ENCODE peak calls at places on chromosomes 13 and 19, in five cellular contexts. A is breast epithelium, D is IMR-90, F is thoracic aorta, Z is psoas muscle. N is an unnamed sample.

GRCh38 chr19:51497666-51498065 is 3.9 kb downstream of the SIGLEC12 start:
- DNase-seq in A (no peak), D (no peak), F (no peak), Z (no peak), N (no peak)

GRCh38 chr13:48749144-48749543 is 95.4 kb downstream of the CYSLTR2 start:
- DNase-seq in A (no peak), D (peak), F (no peak), Z (no peak), N (no peak)

GRCh38 chr13:40187324-40187795 is 479.1 kb downstream of the FOXO1 start:
- DNase-seq in A (no peak), D (no peak), F (no peak), Z (no peak), N (no peak)

GRCh38 chr13:26036383-26036782 is 15.4 kb downstream of the SHISA2 start:
- DNase-seq in A (no peak), D (no peak), F (no peak), Z (no peak), N (no peak)

GRCh38 chr19:28612275-28612769 is 600.6 kb downstream of the UQCRFS1 start:
- DNase-seq in A (no peak), D (no peak), F (no peak), Z (no peak), N (no peak)

GRCh38 chr19:45117666-45118065 is 24.7 kb downstream of the PPP1R37 start:
- DNase-seq in A (peak), D (no peak), F (no peak), Z (no peak), N (no peak)

GRCh38 chr13:90510319-90510718 is 837.2 kb upstream of the MIR17HG start:
- DNase-seq in A (no peak), D (no peak), F (no peak), Z (no peak), N (no peak)

GRCh38 chr13:102571075-102571474 is 25.7 kb upstream of the TPP2 start:
- DNase-seq in A (no peak), D (no peak), F (no peak), Z (no peak), N (no peak)

GRCh38 chr13:62643007-62643483 is 1227.4 kb upstream of the PCDH20 start:
- DNase-seq in A (no peak), D (peak), F (no peak), Z (no peak), N (no peak)

GRCh38 chr13:20126460-20127262 is 34.2 kb downstream of the GJA3 start:
- DNase-seq in A (no peak), D (no peak), F (no peak), Z (no peak), N (no peak)

DNA sequence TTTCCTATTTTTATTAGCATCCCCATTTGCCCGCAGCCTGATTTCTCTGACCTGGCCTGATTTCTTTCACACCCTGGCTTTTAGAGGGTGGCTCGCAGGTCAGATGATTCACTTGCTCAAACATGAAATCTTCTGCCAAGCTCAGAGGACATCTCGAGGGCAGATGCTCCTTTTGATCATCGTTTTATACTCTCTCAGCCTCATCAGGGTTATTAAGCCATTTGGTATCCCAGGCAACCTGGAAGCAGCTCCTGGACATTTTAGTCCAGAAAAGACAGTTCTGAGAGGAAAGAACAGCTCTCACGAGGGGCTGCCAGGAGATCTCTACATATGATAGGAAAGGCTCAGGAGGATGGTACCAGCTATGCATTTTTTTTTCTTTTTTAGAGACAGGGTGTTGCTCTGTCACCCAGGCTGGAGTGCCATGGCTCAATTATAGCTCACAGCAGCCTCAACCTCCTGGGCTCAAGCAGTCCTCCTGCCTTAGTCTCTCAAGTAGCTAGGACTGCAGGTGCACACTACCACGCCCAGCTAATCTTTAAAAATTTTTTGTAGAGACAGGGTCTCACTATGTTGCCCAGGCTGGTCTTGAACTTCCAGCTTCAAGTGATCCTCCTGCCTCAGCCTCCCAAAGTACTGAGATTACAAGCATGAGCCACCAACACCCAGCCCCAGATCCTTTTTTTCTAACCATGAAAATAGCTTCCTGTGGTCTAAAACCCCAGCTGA is 165.4 kb downstream of the KATNAL1 start:
- DNase-seq in A (no peak), D (no peak), F (no peak), Z (no peak), N (no peak)
- H3K27ac ChIP-seq in A (peak), D (peak), F (no peak), Z (no peak), N (no peak)

GRCh38 chr19:54073829-54074228 is 7.3 kb downstream of the TARM1 start:
- DNase-seq in A (no peak), D (no peak), F (no peak), Z (no peak), N (no peak)
- H3K4me3 ChIP-seq in A (no peak), D (no peak), F (no peak), Z (no peak), N (no peak)

GRCh38 chr19:16185925-16186234 is 670 bp downstream of the FAM32A start:
- DNase-seq in A (no peak), D (no peak), F (no peak), Z (no peak), N (no peak)
- TF ChIP-seq CTCF in A (no peak), D (peak), F (no peak), Z (peak), N (no peak)

DNA sequence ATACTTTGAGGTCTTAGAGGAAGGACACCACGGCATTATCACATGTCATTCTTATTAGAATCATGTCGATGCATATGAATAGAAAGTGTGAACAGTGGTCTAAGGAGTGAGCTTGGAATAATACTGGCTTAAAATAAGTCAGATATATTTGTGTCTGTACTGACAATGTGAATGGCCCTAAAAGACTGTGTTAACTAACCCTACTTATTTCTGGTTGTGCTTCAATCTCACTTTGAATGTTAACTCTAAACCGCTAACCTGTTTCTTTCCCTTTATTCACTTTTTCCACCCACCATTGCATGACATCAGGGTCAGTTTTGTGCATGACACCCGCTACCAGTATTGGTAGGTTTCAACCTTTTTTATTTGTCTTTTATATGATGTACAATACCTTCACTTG is 69.1 kb upstream of the RAP2A start:
- DNase-seq in A (no peak), D (no peak), F (no peak), Z (no peak), N (no peak)
- H3K27ac ChIP-seq in A (no peak), D (no peak), F (no peak), Z (no peak), N (no peak)

DNA sequence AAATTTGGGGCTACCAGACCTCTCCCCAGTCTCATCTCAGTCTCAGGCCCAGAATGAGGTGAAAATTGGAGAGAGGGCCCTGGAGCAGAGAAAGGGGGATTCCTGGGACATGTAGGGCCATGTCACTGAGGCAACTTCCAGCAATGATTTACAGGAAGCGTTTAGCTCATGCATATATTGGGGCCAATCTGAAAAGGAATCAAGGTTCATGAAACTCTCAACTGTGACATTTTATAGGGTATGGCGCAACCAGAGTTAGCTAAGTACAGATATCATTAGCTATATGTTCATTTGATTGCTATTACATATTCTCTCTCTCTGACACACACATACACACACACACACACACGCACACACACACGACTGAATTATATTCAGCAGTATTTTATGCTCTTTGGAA is 86.3 kb downstream of the RNASEH2B start:
- DNase-seq in A (no peak), D (no peak), F (no peak), Z (no peak), N (no peak)
- H3K4me3 ChIP-seq in A (no peak), D (no peak), F (no peak), Z (no peak), N (no peak)

GRCh38 chr19:56955637-56956216 is 115.2 kb upstream of the PEG3 start:
- DNase-seq in A (no peak), D (no peak), F (no peak), Z (no peak), N (no peak)
- TF ChIP-seq CTCF in A (no peak), D (no peak), F (no peak), Z (no peak), N (no peak)

GRCh38 chr19:39060130-39060529 is 24.0 kb upstream of the ACP7 start:
- DNase-seq in A (no peak), D (no peak), F (no peak), Z (no peak), N (no peak)

GRCh38 chr19:39054091-39054470 is 21.7 kb upstream of the FBXO27 start:
- DNase-seq in A (no peak), D (no peak), F (no peak), Z (no peak), N (no peak)

GRCh38 chr19:39064405-39064804 is 19.8 kb upstream of the ACP7 start:
- DNase-seq in A (no peak), D (no peak), F (no peak), Z (no peak), N (no peak)

GRCh38 chr19:39057615-39058014 is 25.3 kb upstream of the FBXO27 start:
- DNase-seq in A (no peak), D (no peak), F (no peak), Z (no peak), N (no peak)

DNA sequence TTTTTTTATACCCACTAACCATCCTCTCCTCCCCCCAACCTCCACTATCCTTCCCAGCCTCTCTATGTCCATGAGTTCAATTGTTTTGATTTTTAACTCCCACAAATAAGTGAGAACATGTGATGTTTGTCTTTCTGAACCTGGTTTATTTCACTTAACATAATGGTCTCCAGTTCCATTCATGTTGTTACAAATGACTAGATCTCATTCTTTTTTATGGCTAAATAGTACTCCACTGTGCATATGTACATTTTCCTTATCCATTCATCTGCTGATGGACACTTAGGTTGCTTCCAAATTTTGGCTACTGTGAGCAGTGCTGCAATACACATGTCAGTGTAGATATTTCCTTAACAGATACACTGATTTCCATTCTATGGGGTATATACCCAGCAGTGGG is 24.9 kb upstream of the ACP7 start:
- DNase-seq in A (no peak), D (no peak), F (no peak), Z (no peak), N (no peak)
- H3K27ac ChIP-seq in A (no peak), D (no peak), F (no peak), Z (no peak), N (no peak)

GRCh38 chr19:7645656-7646425 is 8.9 kb downstream of the STXBP2 start:
- DNase-seq in A (no peak), D (no peak), F (no peak), Z (no peak), N (no peak)
- H3K4me3 ChIP-seq in A (no peak), D (no peak), F (no peak), Z (no peak), N (no peak)

GRCh38 chr19:8321067-8321759 is at the start of the genes NDUFA7 and RPS28:
- DNase-seq in A (peak), D (peak), F (peak), Z (peak), N (peak)
- TF ChIP-seq CTCF in A (peak), D (peak), F (no peak), Z (peak), N (no peak)

DNA sequence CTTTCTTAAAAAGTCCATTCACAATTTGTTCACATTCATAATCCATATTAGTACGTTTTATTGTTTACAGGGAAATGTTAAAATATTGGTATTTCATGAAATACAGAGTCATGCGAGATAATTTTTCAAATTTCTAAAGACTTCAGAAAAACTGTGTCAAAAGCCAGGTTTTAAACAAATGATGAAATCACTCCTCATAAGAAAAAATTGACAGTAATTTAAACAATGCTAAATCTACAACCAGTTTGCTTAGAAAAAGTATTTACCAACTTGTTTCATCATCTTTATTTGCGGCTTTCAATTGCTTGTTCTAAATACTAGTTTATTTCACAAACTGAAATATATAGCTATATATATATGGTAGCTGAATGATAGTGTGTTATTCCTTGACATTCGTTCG is 1.2 kb upstream of the NALCN start:
- DNase-seq in A (no peak), D (no peak), F (no peak), Z (no peak), N (no peak)
- H3K27ac ChIP-seq in A (no peak), D (no peak), F (no peak), Z (no peak), N (no peak)